ENCODE peak calls at places on chromosomes 2 and 18, in five cellular contexts. S is small intestine, Q is brain microvascular endothelial cell, C is IMR-90, G is HL-60. Y is an unnamed sample.

GRCh38 chr2:53575606-53576360 is 191.8 kb upstream of the CHAC2 start:
- DNase-seq in G (no peak), C (peak), S (no peak), Q (peak), Y (no peak)

GRCh38 chr2:58594175-58594574 is 353.1 kb upstream of the FANCL start:
- DNase-seq in Q (peak), S (no peak), C (no peak), G (peak), Y (no peak)

GRCh38 chr2:26633351-26633945 is 7.7 kb downstream of the CIB4 start:
- DNase-seq in S (no peak), G (no peak), C (no peak), Q (no peak), Y (no peak)

GRCh38 chr2:241833938-241834852 is 24.5 kb downstream of the PDCD1 start:
- DNase-seq in C (no peak), S (no peak), Q (no peak), G (no peak), Y (no peak)

GRCh38 chr2:42554392-42554791 is 14.0 kb upstream of the MTA3 start:
- DNase-seq in Q (no peak), C (no peak), G (no peak), S (no peak), Y (no peak)

GRCh38 chr2:236679906-236680305 is 110.3 kb downstream of the ACKR3 start:
- DNase-seq in C (peak), S (no peak), Q (peak), G (no peak), Y (no peak)

GRCh38 chr2:1047485-1047884 is 96.8 kb downstream of the SNTG2 start:
- DNase-seq in G (no peak), Q (no peak), C (no peak), S (no peak), Y (no peak)

GRCh38 chr2:240351088-240351741 is 84.2 kb upstream of the GPC1 start:
- DNase-seq in G (no peak), Q (no peak), C (no peak), S (no peak), Y (no peak)

GRCh38 chr2:164717000-164717597 is 95.8 kb upstream of the GRB14 start:
- DNase-seq in S (peak), G (no peak), Q (no peak), C (peak), Y (peak)

GRCh38 chr2:187580462-187581124 is 26.4 kb upstream of the TFPI start:
- DNase-seq in C (peak), Q (no peak), G (no peak), S (peak), Y (peak)

GRCh38 chr2:47488870-47489584 is 86.1 kb downstream of the MSH2 start:
- DNase-seq in Q (peak), C (peak), S (peak), G (no peak), Y (peak)

GRCh38 chr2:109209941-109210340 is 80.9 kb downstream of the SH3RF3 start:
- DNase-seq in G (no peak), S (no peak), C (no peak), Q (no peak), Y (peak)

GRCh38 chr2:240836781-240837467 is 16.9 kb upstream of the KIF1A start:
- DNase-seq in Q (no peak), G (no peak), C (peak), S (no peak), Y (no peak)

GRCh38 chr2:79219383-79219988 is 59.9 kb upstream of the REG3A start:
- DNase-seq in S (peak), G (peak), Q (peak), C (peak), Y (peak)

GRCh38 chr2:68917034-68917718 is 35.5 kb downstream of the GKN2 start:
- DNase-seq in G (no peak), S (no peak), C (no peak), Q (no peak), Y (no peak)

GRCh38 chr18:8662574-8663255 is 42.6 kb upstream of the MTCL1 start:
- DNase-seq in G (no peak), C (no peak), S (no peak), Q (no peak), Y (no peak)

GRCh38 chr2:141968377-141968920 is 162.4 kb downstream of the LRP1B start:
- DNase-seq in S (no peak), C (no peak), Q (no peak), G (peak), Y (no peak)

GRCh38 chr2:25086070-25086560 is 44.2 kb downstream of the EFR3B start:
- DNase-seq in S (no peak), C (no peak), Q (no peak), G (no peak), Y (no peak)

GRCh38 chr2:145822892-145823534 is 1303.1 kb upstream of the ZEB2 start:
- DNase-seq in Q (no peak), S (no peak), C (no peak), G (no peak), Y (no peak)

GRCh38 chr2:68710336-68710735 is 24.3 kb upstream of the ARHGAP25 start:
- DNase-seq in C (peak), Q (no peak), G (no peak), S (no peak), Y (no peak)

GRCh38 chr18:36058674-36059073 is 8.7 kb downstream of the RPRD1A start:
- DNase-seq in Q (no peak), C (no peak), G (no peak), S (no peak), Y (no peak)

GRCh38 chr2:142180820-142181533 is 50.2 kb upstream of the LRP1B start:
- DNase-seq in Q (peak), G (no peak), S (no peak), C (peak), Y (peak)

GRCh38 chr2:10361220-10361588 is 58.5 kb downstream of the HPCAL1 start:
- DNase-seq in S (no peak), C (peak), Q (no peak), G (no peak), Y (no peak)

GRCh38 chr2:97907667-97908066 is 88.1 kb downstream of the TMEM131 start:
- DNase-seq in G (no peak), Q (no peak), C (no peak), S (no peak), Y (no peak)

GRCh38 chr18:35267161-35267651 is 22.8 kb downstream of the ZSCAN30 start:
- DNase-seq in C (no peak), G (no peak), S (peak), Q (peak), Y (peak)

GRCh38 chr2:130724455-130724854 is 4.4 kb upstream of the GPR148 start:
- DNase-seq in C (no peak), S (no peak), G (no peak), Q (no peak), Y (no peak)

GRCh38 chr2:21836766-21837543 is 713.2 kb downstream of the TDRD15 start:
- DNase-seq in G (peak), S (no peak), C (peak), Q (peak), Y (no peak)

GRCh38 chr2:21836261-21836660 is 712.5 kb downstream of the TDRD15 start:
- DNase-seq in Q (no peak), S (no peak), C (peak), G (peak), Y (no peak)

GRCh38 chr2:21841341-21841740 is 717.6 kb downstream of the TDRD15 start:
- DNase-seq in C (no peak), G (no peak), S (no peak), Q (no peak), Y (no peak)

DNA sequence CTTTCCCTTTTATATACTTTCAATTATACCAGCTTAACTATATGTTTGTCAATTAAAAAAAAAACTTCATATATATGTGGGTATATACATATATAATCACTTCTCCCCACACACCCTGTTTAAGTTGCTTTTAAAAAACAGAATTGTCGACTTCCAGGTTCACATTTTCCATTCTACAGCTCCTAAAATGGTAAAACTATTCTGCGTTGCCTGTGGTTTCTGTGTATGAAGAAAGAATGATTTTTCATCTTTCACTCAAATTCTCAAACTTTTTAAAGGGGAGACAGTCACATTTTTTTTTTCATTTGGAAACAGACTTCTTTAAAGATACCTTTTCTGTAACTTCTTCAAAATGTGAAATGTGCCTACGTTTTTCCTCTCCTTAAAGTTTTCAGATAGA is 713.8 kb downstream of the TDRD15 start:
- DNase-seq in C (no peak), G (no peak), S (no peak), Q (no peak), Y (no peak)
- H3K27ac ChIP-seq in C (peak), G (no peak), S (no peak), Q (peak), Y (no peak)

GRCh38 chr2:75098856-75099255 is 100.5 kb downstream of the TACR1 start:
- DNase-seq in S (no peak), Q (no peak), C (peak), G (no peak), Y (peak)

GRCh38 chr2:75100691-75101236 is 98.6 kb downstream of the TACR1 start:
- DNase-seq in C (no peak), Q (no peak), S (no peak), G (no peak), Y (no peak)

GRCh38 chr2:75100011-75100680 is 99.2 kb downstream of the TACR1 start:
- DNase-seq in Q (peak), S (no peak), C (peak), G (no peak), Y (no peak)

GRCh38 chr2:75102011-75102410 is 97.3 kb downstream of the TACR1 start:
- DNase-seq in S (no peak), C (no peak), Q (no peak), G (no peak), Y (no peak)

GRCh38 chr2:75099521-75099922 is 99.8 kb downstream of the TACR1 start:
- DNase-seq in S (no peak), Q (no peak), G (no peak), C (no peak), Y (no peak)
- H3K27ac ChIP-seq in S (no peak), Q (no peak), G (no peak), C (no peak), Y (no peak)

GRCh38 chr2:238728322-238729260 is 119.3 kb upstream of the TWIST2 start:
- DNase-seq in Q (no peak), G (no peak), C (peak), S (no peak), Y (no peak)
- H3K27ac ChIP-seq in Q (no peak), G (no peak), C (peak), S (peak), Y (no peak)

GRCh38 chr18:23189768-23190661 is 54.7 kb downstream of the CABLES1 start:
- DNase-seq in G (no peak), C (no peak), Q (no peak), S (no peak), Y (no peak)

GRCh38 chr18:23188391-23188790 is 53.1 kb downstream of the CABLES1 start:
- DNase-seq in S (no peak), Q (no peak), G (peak), C (no peak), Y (no peak)

GRCh38 chr18:23191232-23191631 is 55.9 kb downstream of the CABLES1 start:
- DNase-seq in Q (no peak), G (no peak), C (no peak), S (no peak), Y (no peak)

GRCh38 chr18:23186781-23187180 is 51.5 kb downstream of the CABLES1 start:
- DNase-seq in Q (no peak), C (no peak), S (no peak), G (no peak), Y (no peak)

GRCh38 chr18:23189099-23189498 is 53.8 kb downstream of the CABLES1 start:
- DNase-seq in G (no peak), Q (no peak), C (no peak), S (no peak), Y (no peak)
- H3K27ac ChIP-seq in G (no peak), Q (no peak), C (no peak), S (no peak), Y (no peak)

DNA sequence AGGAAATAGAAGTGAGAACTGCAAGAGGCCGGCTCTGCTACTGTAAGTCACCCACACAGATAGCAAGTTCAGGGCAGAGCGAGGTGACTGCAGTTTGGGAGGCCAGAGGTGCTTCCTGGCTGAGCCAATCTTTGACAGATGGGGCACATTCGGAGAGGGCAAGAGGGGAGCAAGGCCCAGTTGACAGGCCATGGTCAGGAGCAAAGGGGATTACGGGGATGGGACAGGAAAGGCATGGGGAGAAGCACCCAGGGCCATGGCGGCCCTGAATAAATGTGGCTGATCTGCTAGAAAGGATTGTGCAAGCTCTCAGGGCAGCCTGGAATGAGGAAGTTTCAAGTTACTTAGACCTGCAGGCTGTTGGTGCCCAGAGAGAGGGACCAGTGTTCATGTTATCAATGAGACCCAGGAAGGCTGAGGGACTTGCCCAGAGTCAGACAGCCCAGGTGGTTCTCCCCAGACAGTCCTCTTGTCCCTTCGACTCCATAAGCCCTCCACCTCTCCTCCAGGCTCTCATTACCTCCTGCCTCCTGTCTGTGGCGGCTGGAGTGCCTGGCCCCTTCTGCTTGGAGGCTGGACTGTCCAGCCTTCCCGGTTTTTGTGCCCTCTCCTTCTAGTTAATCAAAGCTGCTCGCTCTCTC is 123.3 kb downstream of the CTIF start:
- DNase-seq in C (peak), Q (peak), G (peak), S (peak), Y (no peak)
- H3K27ac ChIP-seq in C (peak), Q (peak), G (peak), S (no peak), Y (no peak)

GRCh38 chr2:56484906-56485305 is 301.1 kb downstream of the CCDC85A start:
- DNase-seq in Q (no peak), G (no peak), S (no peak), C (no peak), Y (no peak)

GRCh38 chr2:56478027-56478426 is 294.2 kb downstream of the CCDC85A start:
- DNase-seq in G (no peak), C (no peak), Q (no peak), S (no peak), Y (no peak)

DNA sequence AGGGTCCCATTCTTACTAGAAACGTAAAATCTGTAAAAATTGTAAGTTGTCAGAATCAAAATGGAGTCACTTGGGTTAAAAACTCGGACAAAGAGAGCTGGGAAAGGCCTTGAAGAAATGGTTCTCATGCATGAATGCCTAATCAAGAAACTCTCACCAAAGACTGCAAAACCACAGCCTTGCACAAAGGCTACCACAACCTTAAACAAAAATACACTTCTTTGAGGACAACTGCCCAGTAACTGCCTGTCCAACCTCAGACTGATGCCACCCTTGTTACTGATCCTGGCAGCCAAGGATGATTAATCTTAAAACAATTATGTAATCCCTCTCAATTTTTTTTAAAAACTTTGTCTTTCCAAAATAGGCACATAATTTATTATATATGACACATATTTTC is 299.3 kb downstream of the CCDC85A start:
- DNase-seq in Q (no peak), G (no peak), S (no peak), C (no peak), Y (no peak)
- H3K27ac ChIP-seq in Q (no peak), G (no peak), S (no peak), C (no peak), Y (no peak)

GRCh38 chr2:152343426-152343825 is 8.5 kb downstream of the FMNL2 start:
- DNase-seq in G (no peak), S (no peak), C (no peak), Q (no peak), Y (no peak)
- H3K27ac ChIP-seq in G (no peak), S (no peak), C (no peak), Q (no peak), Y (no peak)

DNA sequence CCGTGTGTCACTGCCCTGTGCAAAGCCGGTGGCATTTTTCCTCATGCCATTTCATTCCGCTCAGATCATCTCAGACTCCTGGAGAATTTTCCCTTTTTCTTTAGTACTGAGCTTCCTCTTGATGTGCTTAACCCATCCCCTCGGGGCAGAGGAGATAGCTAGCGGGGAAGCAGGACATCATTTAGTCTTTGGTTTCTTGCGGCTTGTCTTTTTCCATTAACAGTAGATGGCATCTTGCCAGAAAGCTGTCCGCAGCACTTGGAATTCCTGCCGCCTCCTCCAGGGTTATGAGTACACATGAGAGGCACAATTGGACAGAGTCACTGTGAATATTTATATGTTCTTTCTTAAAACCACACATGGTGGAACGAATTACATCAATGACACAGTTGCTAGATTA is 226.6 kb downstream of the ALPK2 start:
- DNase-seq in S (peak), Q (peak), C (no peak), G (no peak), Y (no peak)
- H3K27ac ChIP-seq in S (no peak), Q (no peak), C (no peak), G (no peak), Y (no peak)

GRCh38 chr2:180571559-180571958 is 408.8 kb upstream of the UBE2E3 start:
- DNase-seq in C (peak), Q (peak), S (no peak), G (no peak), Y (no peak)
- H3K27ac ChIP-seq in C (peak), Q (no peak), S (no peak), G (no peak), Y (no peak)

DNA sequence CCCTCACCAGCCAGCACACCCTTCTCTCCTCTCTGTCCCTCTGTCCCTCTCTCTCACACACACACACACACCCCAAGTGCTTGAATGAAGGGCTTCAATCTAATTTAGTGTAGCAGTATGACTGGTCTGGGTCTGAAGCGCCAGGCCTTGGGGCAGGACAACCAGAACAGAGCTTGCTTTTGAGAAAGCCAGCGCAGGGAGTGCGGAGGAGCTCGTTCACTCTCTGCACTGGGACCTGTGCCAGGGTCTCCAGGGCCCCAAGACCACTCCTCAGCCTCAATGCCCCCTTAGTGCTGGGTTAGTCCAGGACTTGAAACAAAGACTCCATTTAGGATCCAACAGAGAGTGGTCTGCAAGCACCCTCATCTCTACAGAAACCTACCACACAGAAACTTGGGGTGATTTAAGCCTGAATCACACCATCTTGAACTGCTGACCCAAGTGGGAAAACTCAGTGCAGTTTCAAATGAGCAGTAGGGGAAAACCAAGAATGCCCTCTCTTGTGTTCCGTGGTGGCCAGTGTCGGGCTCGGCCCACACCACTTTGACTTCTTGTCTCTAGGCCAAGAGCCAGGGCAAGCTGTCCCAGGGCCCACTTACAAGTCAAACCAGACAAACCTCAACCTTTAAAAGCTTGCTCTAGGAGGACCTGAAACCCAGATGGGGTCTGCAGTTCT is 66.6 kb upstream of the WIPF1 start:
- DNase-seq in G (no peak), Q (no peak), C (no peak), S (no peak), Y (no peak)
- H3K27ac ChIP-seq in G (peak), Q (no peak), C (no peak), S (no peak), Y (no peak)

Y was measured in endothelial cell of umbilical vein.